ENCODE peak calls at places on chromosome 20, in four cellular contexts. One of them, this sample, is unnamed.

GRCh38 chr20:52923123-52923543 is 49.0 kb upstream of the TSHZ2 start:
- DNase-seq in AG09319: peak
- DNase-seq in activated B cell treated with CpG ODN at 0.5 μM for 24 hours: no peak
- DNase-seq in GM20000: no peak
- DNase-seq in this sample: no peak

GRCh38 chr20:717817-718216 is 42.2 kb upstream of the SCRT2 start:
- DNase-seq in AG09319: no peak
- DNase-seq in activated B cell treated with CpG ODN at 0.5 μM for 24 hours: no peak
- DNase-seq in GM20000: no peak
- DNase-seq in this sample: no peak

GRCh38 chr20:19453369-19453768 is 240.9 kb downstream of the SLC24A3 start:
- DNase-seq in AG09319: no peak
- DNase-seq in activated B cell treated with CpG ODN at 0.5 μM for 24 hours: no peak
- DNase-seq in GM20000: no peak
- DNase-seq in this sample: no peak

GRCh38 chr20:51562334-51563140 is 20.0 kb upstream of the NFATC2 start:
- DNase-seq in AG09319: peak
- DNase-seq in activated B cell treated with CpG ODN at 0.5 μM for 24 hours: peak
- DNase-seq in GM20000: peak
- DNase-seq in this sample: peak

GRCh38 chr20:61940976-61941720 is 124.5 kb downstream of the TAF4 start:
- DNase-seq in AG09319: no peak
- DNase-seq in activated B cell treated with CpG ODN at 0.5 μM for 24 hours: no peak
- DNase-seq in GM20000: no peak
- DNase-seq in this sample: no peak

GRCh38 chr20:43507150-43508080 is at the start of gene L3MBTL1:
- DNase-seq in AG09319: no peak
- DNase-seq in activated B cell treated with CpG ODN at 0.5 μM for 24 hours: peak
- DNase-seq in GM20000: peak
- DNase-seq in this sample: peak

GRCh38 chr20:17617212-17617867 is 47.5 kb downstream of the DSTN start:
- DNase-seq in AG09319: no peak
- DNase-seq in activated B cell treated with CpG ODN at 0.5 μM for 24 hours: peak
- DNase-seq in GM20000: peak
- DNase-seq in this sample: no peak

GRCh38 chr20:16475225-16475624 is 98.0 kb downstream of the KIF16B start:
- DNase-seq in AG09319: no peak
- DNase-seq in activated B cell treated with CpG ODN at 0.5 μM for 24 hours: no peak
- DNase-seq in GM20000: no peak
- DNase-seq in this sample: no peak

GRCh38 chr20:58457083-58457680 is 58.0 kb downstream of the APCDD1L start:
- DNase-seq in AG09319: no peak
- DNase-seq in activated B cell treated with CpG ODN at 0.5 μM for 24 hours: no peak
- DNase-seq in GM20000: no peak
- DNase-seq in this sample: no peak

GRCh38 chr20:52236292-52236691 is 44.7 kb upstream of the ZFP64 start:
- DNase-seq in AG09319: no peak
- DNase-seq in activated B cell treated with CpG ODN at 0.5 μM for 24 hours: no peak
- DNase-seq in GM20000: no peak
- DNase-seq in this sample: no peak

GRCh38 chr20:1327241-1327653 is 1.7 kb downstream of the SDCBP2 start:
- DNase-seq in AG09319: no peak
- DNase-seq in activated B cell treated with CpG ODN at 0.5 μM for 24 hours: peak
- DNase-seq in GM20000: no peak
- DNase-seq in this sample: no peak

GRCh38 chr20:1803216-1804128 is 91.7 kb upstream of the SIRPA start:
- DNase-seq in AG09319: no peak
- DNase-seq in activated B cell treated with CpG ODN at 0.5 μM for 24 hours: peak
- DNase-seq in GM20000: peak
- DNase-seq in this sample: no peak

GRCh38 chr20:10555865-10556308 is 117.9 kb downstream of the JAG1 start:
- DNase-seq in AG09319: no peak
- DNase-seq in activated B cell treated with CpG ODN at 0.5 μM for 24 hours: no peak
- DNase-seq in GM20000: no peak
- DNase-seq in this sample: no peak

GRCh38 chr20:38278150-38278549 is 17.6 kb upstream of the KIAA1755 start:
- DNase-seq in AG09319: no peak
- DNase-seq in activated B cell treated with CpG ODN at 0.5 μM for 24 hours: no peak
- DNase-seq in GM20000: no peak
- DNase-seq in this sample: no peak

GRCh38 chr20:21424846-21425245 is 27.5 kb upstream of the NKX2-4 start:
- DNase-seq in AG09319: no peak
- DNase-seq in activated B cell treated with CpG ODN at 0.5 μM for 24 hours: no peak
- DNase-seq in GM20000: no peak
- DNase-seq in this sample: no peak

GRCh38 chr20:57198359-57199072 is 67.9 kb downstream of the BMP7 start:
- DNase-seq in AG09319: no peak
- DNase-seq in activated B cell treated with CpG ODN at 0.5 μM for 24 hours: no peak
- DNase-seq in GM20000: no peak
- DNase-seq in this sample: no peak

GRCh38 chr20:50312682-50313187 is 122.1 kb downstream of the CEBPB start:
- DNase-seq in AG09319: peak
- DNase-seq in activated B cell treated with CpG ODN at 0.5 μM for 24 hours: no peak
- DNase-seq in GM20000: no peak
- DNase-seq in this sample: no peak

GRCh38 chr20:61965606-61966491 is 99.8 kb downstream of the TAF4 start:
- DNase-seq in AG09319: no peak
- DNase-seq in activated B cell treated with CpG ODN at 0.5 μM for 24 hours: no peak
- DNase-seq in GM20000: no peak
- DNase-seq in this sample: no peak

GRCh38 chr20:31452575-31452974 is 12.1 kb downstream of the DEFB123 start:
- DNase-seq in AG09319: no peak
- DNase-seq in activated B cell treated with CpG ODN at 0.5 μM for 24 hours: no peak
- DNase-seq in GM20000: no peak
- DNase-seq in this sample: no peak

GRCh38 chr20:36368400-36368799 is 62.3 kb downstream of the DLGAP4 start:
- DNase-seq in AG09319: no peak
- DNase-seq in activated B cell treated with CpG ODN at 0.5 μM for 24 hours: no peak
- DNase-seq in GM20000: no peak
- DNase-seq in this sample: no peak

GRCh38 chr20:62754991-62755356 is 41.3 kb upstream of the MRGBP start:
- DNase-seq in AG09319: no peak
- DNase-seq in activated B cell treated with CpG ODN at 0.5 μM for 24 hours: no peak
- DNase-seq in GM20000: no peak
- DNase-seq in this sample: no peak

GRCh38 chr20:63953764-63954429 is 2.3 kb downstream of the UCKL1 start:
- DNase-seq in AG09319: no peak
- DNase-seq in activated B cell treated with CpG ODN at 0.5 μM for 24 hours: no peak
- DNase-seq in GM20000: no peak
- DNase-seq in this sample: no peak

GRCh38 chr20:63328026-63328700 is 33.0 kb downstream of the CHRNA4 start:
- DNase-seq in AG09319: no peak
- DNase-seq in activated B cell treated with CpG ODN at 0.5 μM for 24 hours: no peak
- DNase-seq in GM20000: no peak
- DNase-seq in this sample: no peak

GRCh38 chr20:34806255-34806654 is 19.2 kb downstream of the NCOA6 start:
- DNase-seq in AG09319: no peak
- DNase-seq in activated B cell treated with CpG ODN at 0.5 μM for 24 hours: no peak
- DNase-seq in GM20000: no peak
- DNase-seq in this sample: no peak

GRCh38 chr20:56111951-56112730 is 106.8 kb upstream of the CBLN4 start:
- DNase-seq in AG09319: no peak
- DNase-seq in activated B cell treated with CpG ODN at 0.5 μM for 24 hours: no peak
- DNase-seq in GM20000: no peak
- DNase-seq in this sample: no peak

GRCh38 chr20:61753196-61753942 is 312.3 kb downstream of the TAF4 start:
- DNase-seq in AG09319: no peak
- DNase-seq in activated B cell treated with CpG ODN at 0.5 μM for 24 hours: no peak
- DNase-seq in GM20000: no peak
- DNase-seq in this sample: no peak

GRCh38 chr20:46709055-46709458 is 392 bp upstream of the SLC2A10 start:
- DNase-seq in AG09319: no peak
- DNase-seq in activated B cell treated with CpG ODN at 0.5 μM for 24 hours: no peak
- DNase-seq in GM20000: no peak
- DNase-seq in this sample: no peak

GRCh38 chr20:46710149-46710913 is 882 bp downstream of the SLC2A10 start:
- DNase-seq in AG09319: no peak
- DNase-seq in activated B cell treated with CpG ODN at 0.5 μM for 24 hours: no peak
- DNase-seq in GM20000: no peak
- DNase-seq in this sample: no peak

GRCh38 chr20:46708172-46708860 is 1.1 kb upstream of the SLC2A10 start:
- DNase-seq in AG09319: no peak
- DNase-seq in activated B cell treated with CpG ODN at 0.5 μM for 24 hours: no peak
- DNase-seq in GM20000: no peak
- DNase-seq in this sample: no peak

GRCh38 chr20:46712056-46712636 is 2.7 kb downstream of the SLC2A10 start:
- DNase-seq in AG09319: no peak
- DNase-seq in activated B cell treated with CpG ODN at 0.5 μM for 24 hours: no peak
- DNase-seq in GM20000: no peak
- DNase-seq in this sample: no peak

GRCh38 chr20:46709459-46710148 is at the start of gene SLC2A10:
- DNase-seq in AG09319: no peak
- DNase-seq in activated B cell treated with CpG ODN at 0.5 μM for 24 hours: no peak
- DNase-seq in GM20000: no peak
- DNase-seq in this sample: peak
- TF ChIP-seq CTCF in AG09319: peak
- TF ChIP-seq CTCF in activated B cell treated with CpG ODN at 0.5 μM for 24 hours: no peak
- TF ChIP-seq CTCF in GM20000: no peak
- TF ChIP-seq CTCF in this sample: no peak

GRCh38 chr20:2817341-2817726 is 1.2 kb downstream of the TMEM239 start:
- DNase-seq in AG09319: no peak
- DNase-seq in activated B cell treated with CpG ODN at 0.5 μM for 24 hours: no peak
- DNase-seq in GM20000: no peak
- DNase-seq in this sample: no peak

GRCh38 chr20:2816030-2816582 is at the start of gene TMEM239:
- DNase-seq in AG09319: no peak
- DNase-seq in activated B cell treated with CpG ODN at 0.5 μM for 24 hours: no peak
- DNase-seq in GM20000: no peak
- DNase-seq in this sample: no peak

GRCh38 chr20:2815242-2815900 is 584 bp downstream of the C20orf141 start:
- DNase-seq in AG09319: no peak
- DNase-seq in activated B cell treated with CpG ODN at 0.5 μM for 24 hours: no peak
- DNase-seq in GM20000: no peak
- DNase-seq in this sample: no peak

GRCh38 chr20:2817891-2818595 is 1.9 kb downstream of the TMEM239 start:
- DNase-seq in AG09319: no peak
- DNase-seq in activated B cell treated with CpG ODN at 0.5 μM for 24 hours: no peak
- DNase-seq in GM20000: no peak
- DNase-seq in this sample: no peak

DNA sequence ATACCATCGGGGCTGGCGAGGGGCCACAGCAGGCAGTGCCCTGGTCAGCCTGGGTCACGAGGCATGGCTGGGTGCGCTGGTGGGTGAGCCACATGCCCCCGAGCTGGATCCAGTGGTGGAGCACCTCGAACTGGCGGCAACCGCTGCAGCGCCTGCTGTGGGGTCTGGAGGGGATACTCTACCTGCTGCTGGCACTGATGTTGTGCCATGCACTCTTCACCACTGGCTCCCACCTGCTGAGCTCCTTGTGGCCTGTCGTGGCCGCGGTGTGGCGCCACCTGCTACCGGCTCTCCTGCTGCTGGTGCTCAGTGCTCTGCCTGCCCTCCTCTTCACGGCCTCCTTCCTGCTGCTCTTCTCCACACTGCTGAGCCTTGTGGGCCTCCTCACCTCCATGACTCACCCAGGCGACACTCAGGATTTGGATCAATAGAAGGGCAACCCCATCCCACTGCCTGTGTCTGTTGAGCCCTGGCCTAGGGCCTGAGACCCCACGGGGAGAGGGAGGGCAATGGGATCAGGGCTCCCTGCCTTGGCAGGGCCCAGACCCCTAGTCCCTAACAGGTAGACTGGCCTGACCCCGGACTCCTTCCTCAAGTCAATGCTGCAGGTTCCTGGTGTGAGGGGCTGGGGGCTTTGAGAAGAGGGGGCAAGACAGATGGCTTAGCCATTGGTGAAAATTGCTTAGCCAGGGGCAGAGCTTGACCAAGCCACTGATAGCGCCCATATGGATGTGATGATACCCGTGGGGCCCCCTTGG is 598 bp downstream of the TMEM239 start:
- DNase-seq in AG09319: no peak
- DNase-seq in activated B cell treated with CpG ODN at 0.5 μM for 24 hours: no peak
- DNase-seq in GM20000: no peak
- DNase-seq in this sample: no peak
- TF ChIP-seq CTCF in AG09319: no peak
- TF ChIP-seq CTCF in activated B cell treated with CpG ODN at 0.5 μM for 24 hours: no peak
- TF ChIP-seq CTCF in GM20000: no peak
- TF ChIP-seq CTCF in this sample: no peak

DNA sequence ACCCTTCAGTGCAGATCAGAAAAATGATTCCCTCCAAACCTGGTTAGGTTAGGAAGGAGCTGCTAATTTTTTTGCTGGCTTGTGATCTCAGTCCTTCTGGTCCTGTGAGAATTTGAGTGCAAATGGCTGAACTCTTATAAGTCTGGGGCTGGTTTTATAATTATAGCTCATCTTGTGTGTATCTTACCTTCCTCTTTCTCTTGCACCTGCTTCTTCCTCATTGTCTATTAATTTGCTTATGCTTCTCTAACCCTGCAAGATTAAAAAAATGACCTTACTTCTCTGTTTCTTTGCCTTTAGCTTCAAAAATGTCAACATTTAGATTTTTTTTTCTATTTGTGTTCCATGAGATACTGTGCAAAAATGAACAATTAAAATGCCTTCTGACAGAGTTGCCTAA is 576.2 kb downstream of the DHX35 start:
- DNase-seq in AG09319: no peak
- DNase-seq in activated B cell treated with CpG ODN at 0.5 μM for 24 hours: no peak
- DNase-seq in GM20000: no peak
- DNase-seq in this sample: no peak
- TF ChIP-seq CTCF in AG09319: no peak
- TF ChIP-seq CTCF in activated B cell treated with CpG ODN at 0.5 μM for 24 hours: no peak
- TF ChIP-seq CTCF in GM20000: no peak
- TF ChIP-seq CTCF in this sample: no peak

DNA sequence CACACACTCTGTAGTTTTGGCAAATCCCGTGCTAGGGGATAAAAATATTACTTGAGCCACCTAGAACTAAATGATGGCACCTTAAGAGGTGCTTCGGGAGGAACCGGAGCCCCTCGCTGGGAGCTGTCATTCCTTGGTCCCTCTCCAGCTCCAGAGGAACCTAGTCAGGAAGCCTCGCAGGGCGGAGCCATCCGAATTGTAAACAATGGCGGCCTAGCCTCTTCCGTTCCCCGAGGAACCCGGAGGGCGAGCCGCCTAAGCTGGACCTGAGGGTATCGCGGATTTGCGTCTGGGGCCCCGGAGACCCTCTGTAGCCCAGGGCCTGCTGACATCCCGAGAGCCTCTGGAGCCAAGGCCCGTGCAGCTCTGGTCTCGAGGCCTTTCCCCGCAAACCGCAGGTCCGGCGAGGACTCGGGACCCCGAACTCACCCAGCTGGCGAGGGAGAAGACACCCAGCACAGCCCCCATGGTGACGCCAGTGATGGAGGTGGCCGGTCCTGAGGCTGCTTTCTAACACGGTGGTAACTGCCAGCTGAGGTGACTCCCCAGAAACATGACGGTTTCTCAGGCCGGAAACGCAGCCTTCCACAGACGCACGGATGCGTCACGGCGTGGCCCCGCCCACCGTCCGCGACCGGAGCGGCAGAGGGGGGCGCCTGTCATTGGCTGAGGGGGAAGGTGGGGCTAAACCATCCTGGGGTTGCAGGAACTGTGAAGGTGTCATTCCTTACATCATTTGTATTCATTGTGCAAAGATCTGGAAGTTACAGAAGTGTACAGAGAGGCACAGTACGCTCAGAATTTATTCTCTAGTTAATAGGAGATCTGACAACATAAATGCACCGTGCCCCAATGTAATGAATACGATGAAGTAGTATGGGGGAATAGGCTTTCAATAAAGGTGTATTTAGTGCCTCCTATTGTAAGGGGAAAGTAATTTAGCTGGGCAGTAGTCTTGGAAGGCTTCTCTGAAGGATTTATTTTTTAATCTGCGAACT is at the start of gene SERINC3:
- DNase-seq in AG09319: peak
- DNase-seq in activated B cell treated with CpG ODN at 0.5 μM for 24 hours: peak
- DNase-seq in GM20000: peak
- DNase-seq in this sample: peak
- TF ChIP-seq CTCF in AG09319: no peak
- TF ChIP-seq CTCF in activated B cell treated with CpG ODN at 0.5 μM for 24 hours: no peak
- TF ChIP-seq CTCF in GM20000: no peak
- TF ChIP-seq CTCF in this sample: peak

This sample was measured in mesothelial cell of epicardium.